ENCODE peak calls at places on chromosomes 2 and 18, in five cellular contexts. W is fibroblast of the aortic adventitia; X is effector memory CD8-positive, alpha-beta T cell; J is T-cell; T is nucleus accumbens. G is an unnamed sample.

GRCh38 chr2:220001693-220002260 is 374.3 kb downstream of the SLC4A3 start:
- DNase-seq in W (peak; percentile 79), X (no peak), J (no peak), T (no peak), G (peak; percentile 34)

GRCh38 chr2:190599073-190599472 is 49.8 kb upstream of the NAB1 start:
- DNase-seq in W (no peak), X (no peak), J (no peak), T (no peak), G (no peak)

GRCh38 chr18:59748628-59749360 is 51.6 kb upstream of the CCBE1 start:
- DNase-seq in W (peak; percentile 84), X (no peak), J (no peak), T (no peak), G (peak; percentile 67)

GRCh38 chr2:37667704-37668103 is 3.7 kb downstream of the CDC42EP3 start:
- DNase-seq in W (no peak), X (no peak), J (no peak), T (no peak), G (no peak)

GRCh38 chr18:69725855-69726508 is 221.7 kb downstream of the CD226 start:
- DNase-seq in W (peak; percentile 38), X (no peak), J (no peak), T (no peak), G (no peak)

GRCh38 chr18:69906765-69907164 is 40.9 kb downstream of the CD226 start:
- DNase-seq in W (no peak), X (no peak), J (no peak), T (no peak), G (no peak)

GRCh38 chr18:35464731-35465728 is 32.7 kb downstream of the INO80C start:
- DNase-seq in W (no peak), X (no peak), J (no peak), T (no peak), G (no peak)

GRCh38 chr2:233034-233433 is 30.8 kb downstream of the SH3YL1 start:
- DNase-seq in W (no peak), X (no peak), J (no peak), T (no peak), G (no peak)

GRCh38 chr2:106147159-106147558 is 46.9 kb downstream of the UXS1 start:
- DNase-seq in W (peak; percentile 65), X (no peak), J (no peak), T (no peak), G (peak; percentile 40)

GRCh38 chr2:209977386-209978239 is 24.8 kb upstream of the RPE start:
- DNase-seq in W (peak; percentile 67), X (no peak), J (no peak), T (no peak), G (peak; percentile 61)

GRCh38 chr2:38076250-38076709 is 329 bp upstream of the CYP1B1 start:
- DNase-seq in W (peak; percentile 90), X (no peak), J (no peak), T (no peak), G (peak; percentile 88)

GRCh38 chr2:70433315-70433714 is 120.3 kb downstream of the TGFA start:
- DNase-seq in W (no peak), X (no peak), J (no peak), T (no peak), G (no peak)

G was measured in cardiac fibroblast.